ENCODE peak calls at places on chromosomes 11 and 22, in six cellular contexts. N is GM12878, X is HL-60, K is suprapubic skin, H is K562, U is sigmoid colon. G is an unnamed sample.

GRCh38 chr22:27669798-27670599 is 131.6 kb downstream of the MN1 start:
- DNase-seq in X (no peak), H (peak), N (no peak), U (no peak), K (no peak), G (no peak)

GRCh38 chr11:46050065-46050464 is 71.2 kb downstream of the PHF21A start:
- DNase-seq in U (peak), X (peak), K (no peak), N (no peak), H (no peak), G (no peak)

GRCh38 chr22:36301384-36301828 is 48.5 kb downstream of the APOL1 start:
- DNase-seq in H (peak), K (no peak), U (peak), N (no peak), X (peak), G (peak)

GRCh38 chr11:76410771-76411423 is 29.8 kb downstream of the GVQW3 start:
- DNase-seq in K (no peak), U (no peak), N (no peak), H (no peak), X (no peak), G (no peak)

GRCh38 chr11:59181746-59182456 is 10.0 kb downstream of the DTX4 start:
- DNase-seq in K (no peak), X (no peak), U (no peak), N (no peak), H (no peak), G (no peak)

GRCh38 chr22:39088688-39089032 is 8.4 kb upstream of the APOBEC3H start:
- DNase-seq in H (no peak), K (no peak), U (no peak), X (no peak), N (no peak), G (no peak)

GRCh38 chr11:77130763-77131513 is 2.9 kb downstream of the MYO7A start:
- DNase-seq in X (no peak), N (no peak), H (no peak), U (no peak), K (no peak), G (no peak)

GRCh38 chr22:40123387-40123786 is 54.3 kb upstream of the TNRC6B start:
- DNase-seq in X (no peak), K (no peak), N (no peak), U (no peak), H (no peak), G (no peak)

GRCh38 chr22:21587803-21588611 is 20.5 kb downstream of the UBE2L3 start:
- DNase-seq in N (peak), X (no peak), H (no peak), U (no peak), K (no peak), G (no peak)

GRCh38 chr22:41127447-41127846 is 35.1 kb downstream of the EP300 start:
- DNase-seq in K (no peak), U (no peak), X (peak), N (no peak), H (no peak), G (no peak)

GRCh38 chr11:63537293-63538101 is 889 bp downstream of the PLAAT4 start:
- DNase-seq in N (no peak), H (no peak), U (peak), X (no peak), K (no peak), G (peak)

GRCh38 chr11:8228206-8228605 is 35.5 kb downstream of the LMO1 start:
- DNase-seq in N (no peak), H (no peak), X (no peak), U (no peak), K (no peak), G (no peak)

GRCh38 chr11:57394203-57394602 is 3.8 kb upstream of the PRG2 start:
- DNase-seq in U (no peak), N (no peak), X (no peak), K (no peak), H (no peak), G (no peak)

GRCh38 chr11:75337195-75337654 is 14.2 kb downstream of the ARRB1 start:
- DNase-seq in U (peak), N (no peak), H (no peak), K (no peak), X (peak), G (no peak)

GRCh38 chr11:123181075-123181474 is 14.0 kb downstream of the CLMP start:
- DNase-seq in H (no peak), K (no peak), X (no peak), U (no peak), N (no peak), G (no peak)

GRCh38 chr22:47259990-47260389 is 497.5 kb downstream of the TBC1D22A start:
- DNase-seq in U (no peak), N (no peak), X (no peak), K (no peak), H (no peak), G (no peak)

GRCh38 chr11:20715464-20715863 is 46.1 kb downstream of the NELL1 start:
- DNase-seq in U (no peak), X (no peak), N (no peak), H (no peak), K (no peak), G (no peak)

GRCh38 chr11:16895306-16895705 is 118.9 kb downstream of the PLEKHA7 start:
- DNase-seq in K (no peak), X (no peak), N (no peak), U (no peak), H (no peak), G (no peak)

GRCh38 chr11:116871248-116871647 is 33.8 kb upstream of the APOA1 start:
- DNase-seq in K (no peak), N (no peak), U (no peak), H (no peak), X (no peak), G (no peak)

GRCh38 chr11:120599816-120600420 is 88.4 kb downstream of the GRIK4 start:
- DNase-seq in H (no peak), X (no peak), U (no peak), N (no peak), K (no peak), G (no peak)

GRCh38 chr11:14455648-14456430 is 43.8 kb downstream of the COPB1 start:
- DNase-seq in X (no peak), N (no peak), U (no peak), K (no peak), H (no peak), G (no peak)

GRCh38 chr11:1921576-1922141 is 2.2 kb downstream of the TNNT3 start:
- DNase-seq in N (no peak), K (peak), H (no peak), U (peak), X (no peak), G (no peak)

GRCh38 chr22:42990131-42990838 is 24.7 kb downstream of the PACSIN2 start:
- DNase-seq in K (peak), H (no peak), N (no peak), X (no peak), U (peak), G (no peak)

GRCh38 chr11:96091476-96091875 is 167.6 kb upstream of the MTMR2 start:
- DNase-seq in U (no peak), N (no peak), X (peak), K (no peak), H (no peak), G (no peak)

GRCh38 chr11:111063711-111064110 is 181.8 kb upstream of the POU2AF2 start:
- DNase-seq in X (no peak), U (no peak), N (no peak), H (no peak), K (no peak), G (no peak)

GRCh38 chr11:111067994-111068393 is 177.5 kb upstream of the POU2AF2 start:
- DNase-seq in N (no peak), K (no peak), U (no peak), H (no peak), X (no peak), G (no peak)

GRCh38 chr11:111066861-111067260 is 178.7 kb upstream of the POU2AF2 start:
- DNase-seq in X (no peak), K (no peak), H (no peak), U (no peak), N (no peak), G (no peak)

GRCh38 chr11:111064118-111064517 is 181.4 kb upstream of the POU2AF2 start:
- DNase-seq in N (no peak), U (no peak), H (no peak), X (no peak), K (no peak), G (no peak)

DNA sequence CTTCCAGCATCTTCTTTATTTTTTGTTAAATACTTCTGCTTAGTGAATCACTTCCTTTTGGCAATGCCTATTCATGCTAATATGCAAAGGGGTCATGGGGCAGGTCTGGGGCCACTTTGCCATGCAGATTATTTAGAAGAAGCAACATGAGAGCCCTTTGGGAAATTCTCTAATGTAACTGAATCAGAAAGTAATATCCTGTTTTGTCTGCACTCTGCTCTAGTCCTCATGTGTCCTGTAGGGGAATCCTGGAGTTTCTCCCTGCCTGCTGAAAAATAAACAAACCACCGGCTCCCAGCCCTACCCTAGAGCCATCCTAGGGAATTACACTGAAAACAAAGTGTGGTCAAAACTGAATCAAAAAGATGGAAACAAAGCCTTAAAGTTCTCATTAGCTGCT is 176.4 kb upstream of the POU2AF2 start:
- DNase-seq in K (no peak), U (no peak), X (no peak), N (no peak), H (no peak), G (no peak)
- TF ChIP-seq CTCF in K (no peak), U (no peak), X (no peak), N (no peak), H (no peak), G (no peak)

GRCh38 chr11:34068098-34068497 is 16.6 kb downstream of the CAPRIN1 start:
- DNase-seq in H (no peak), X (no peak), K (no peak), U (no peak), N (no peak), G (no peak)
- TF ChIP-seq POLR2AphosphoS5 in H (no peak), X (no peak), K (no peak), U (no peak), N (no peak), G (no peak)

GRCh38 chr11:94754819-94755218 is 13.3 kb upstream of the AMOTL1 start:
- DNase-seq in N (no peak), H (no peak), X (no peak), K (no peak), U (no peak), G (no peak)
- TF ChIP-seq CTCF in N (no peak), H (no peak), X (no peak), K (no peak), U (no peak), G (no peak)

GRCh38 chr22:45787770-45788169 is 116.1 kb downstream of the ATXN10 start:
- DNase-seq in K (no peak), X (no peak), H (no peak), N (no peak), U (no peak), G (no peak)
- TF ChIP-seq POLR2AphosphoS5 in K (no peak), X (no peak), H (no peak), N (no peak), U (no peak), G (no peak)